ENCODE peak calls at places on chromosomes 16 and 17, in seven cellular contexts. R, M, E, U, H, J and Z are unnamed samples.

GRCh38 chr16:88030498-88030897 is 79.3 kb downstream of the BANP start:
- DNase-seq in R (no peak), M (no peak), E (no peak), U (no peak), H (no peak), J (no peak), Z (no peak)

GRCh38 chr16:67403976-67404555 is 10.8 kb upstream of the TPPP3 start:
- DNase-seq in R (no peak), M (no peak), E (no peak), U (no peak), H (no peak), J (no peak), Z (no peak)

GRCh38 chr17:31085563-31085962 is 9.2 kb upstream of the NF1 start:
- DNase-seq in R (no peak), M (peak; percentile 75), E (no peak), U (no peak), H (no peak), J (peak; percentile 85), Z (no peak)

GRCh38 chr17:8994319-8994718 is 27.0 kb upstream of the NTN1 start:
- DNase-seq in R (peak; percentile 45), M (peak; percentile 31), E (no peak), U (peak; percentile 78), H (peak; percentile 59), J (peak; percentile 23), Z (peak; percentile 21)

GRCh38 chr17:60472449-60472848 is 50.2 kb downstream of the CHCT1 start:
- DNase-seq in R (no peak), M (no peak), E (no peak), U (no peak), H (no peak), J (no peak), Z (no peak)

GRCh38 chr16:5510819-5511370 is 413.3 kb upstream of the EEF2KMT start:
- DNase-seq in R (no peak), M (no peak), E (no peak), U (peak; percentile 81), H (no peak), J (no peak), Z (peak; percentile 63)

GRCh38 chr17:80872999-80873951 is 118.4 kb upstream of the CHMP6 start:
- DNase-seq in R (no peak), M (no peak), E (no peak), U (peak; percentile 93), H (peak; percentile 6), J (no peak), Z (no peak)

GRCh38 chr16:50265260-50265659 is 1.1 kb upstream of the ADCY7 start:
- DNase-seq in R (peak; percentile 72), M (no peak), E (peak; percentile 53), U (no peak), H (peak; percentile 42), J (peak; percentile 12), Z (no peak)

GRCh38 chr17:5509482-5509881 is 23.1 kb downstream of the MIS12 start:
- DNase-seq in R (no peak), M (peak; percentile 39), E (no peak), U (no peak), H (no peak), J (peak; percentile 92), Z (no peak)

GRCh38 chr16:86604436-86605220 is 26.3 kb downstream of the FOXL1 start:
- DNase-seq in R (peak; percentile 45), M (no peak), E (no peak), U (no peak), H (no peak), J (no peak), Z (no peak)

GRCh38 chr17:19785854-19786253 is 37.8 kb upstream of the ALDH3A1 start:
- DNase-seq in R (no peak), M (no peak), E (no peak), U (no peak), H (no peak), J (peak; percentile 4), Z (peak; percentile 17)

GRCh38 chr16:28092721-28093382 is 29.3 kb upstream of the GSG1L start:
- DNase-seq in R (no peak), M (no peak), E (no peak), U (no peak), H (no peak), J (no peak), Z (peak; percentile 62)

GRCh38 chr16:30131869-30132475 is 9.0 kb upstream of the MAPK3 start:
- DNase-seq in R (no peak), M (no peak), E (no peak), U (no peak), H (no peak), J (no peak), Z (peak; percentile 80)

GRCh38 chr17:65198653-65199382 is 61.6 kb downstream of the RGS9 start:
- DNase-seq in R (peak; percentile 81), M (peak; percentile 78), E (no peak), U (peak; percentile 69), H (no peak), J (peak; percentile 69), Z (peak; percentile 15)

GRCh38 chr17:72502111-72502939 is 381.5 kb downstream of the SOX9 start:
- DNase-seq in R (no peak), M (peak; percentile 69), E (no peak), U (peak; percentile 7), H (peak; percentile 37), J (peak; percentile 64), Z (peak; percentile 35)

GRCh38 chr17:76147211-76148014 is 6.4 kb upstream of the FOXJ1 start:
- DNase-seq in R (peak; percentile 41), M (peak; percentile 48), E (no peak), U (no peak), H (no peak), J (peak; percentile 26), Z (no peak)

GRCh38 chr17:76146053-76146875 is 5.2 kb upstream of the FOXJ1 start:
- DNase-seq in R (peak; percentile 39), M (no peak), E (peak; percentile 75), U (no peak), H (no peak), J (peak; percentile 11), Z (no peak)

GRCh38 chr17:76149214-76149613 is 8.2 kb upstream of the FOXJ1 start:
- DNase-seq in R (no peak), M (no peak), E (peak; percentile 55), U (no peak), H (no peak), J (no peak), Z (no peak)

GRCh38 chr17:76145231-76146052 is 4.4 kb upstream of the FOXJ1 start:
- DNase-seq in R (peak; percentile 80), M (no peak), E (peak; percentile 55), U (no peak), H (peak; percentile 47), J (no peak), Z (no peak)

GRCh38 chr17:76148015-76148326 is 6.9 kb upstream of the FOXJ1 start:
- DNase-seq in R (no peak), M (no peak), E (no peak), U (no peak), H (no peak), J (no peak), Z (no peak)
- TF ChIP-seq CTCF in R (no peak), M (no peak), E (no peak), U (no peak), H (no peak), J (no peak), Z (no peak)

DNA sequence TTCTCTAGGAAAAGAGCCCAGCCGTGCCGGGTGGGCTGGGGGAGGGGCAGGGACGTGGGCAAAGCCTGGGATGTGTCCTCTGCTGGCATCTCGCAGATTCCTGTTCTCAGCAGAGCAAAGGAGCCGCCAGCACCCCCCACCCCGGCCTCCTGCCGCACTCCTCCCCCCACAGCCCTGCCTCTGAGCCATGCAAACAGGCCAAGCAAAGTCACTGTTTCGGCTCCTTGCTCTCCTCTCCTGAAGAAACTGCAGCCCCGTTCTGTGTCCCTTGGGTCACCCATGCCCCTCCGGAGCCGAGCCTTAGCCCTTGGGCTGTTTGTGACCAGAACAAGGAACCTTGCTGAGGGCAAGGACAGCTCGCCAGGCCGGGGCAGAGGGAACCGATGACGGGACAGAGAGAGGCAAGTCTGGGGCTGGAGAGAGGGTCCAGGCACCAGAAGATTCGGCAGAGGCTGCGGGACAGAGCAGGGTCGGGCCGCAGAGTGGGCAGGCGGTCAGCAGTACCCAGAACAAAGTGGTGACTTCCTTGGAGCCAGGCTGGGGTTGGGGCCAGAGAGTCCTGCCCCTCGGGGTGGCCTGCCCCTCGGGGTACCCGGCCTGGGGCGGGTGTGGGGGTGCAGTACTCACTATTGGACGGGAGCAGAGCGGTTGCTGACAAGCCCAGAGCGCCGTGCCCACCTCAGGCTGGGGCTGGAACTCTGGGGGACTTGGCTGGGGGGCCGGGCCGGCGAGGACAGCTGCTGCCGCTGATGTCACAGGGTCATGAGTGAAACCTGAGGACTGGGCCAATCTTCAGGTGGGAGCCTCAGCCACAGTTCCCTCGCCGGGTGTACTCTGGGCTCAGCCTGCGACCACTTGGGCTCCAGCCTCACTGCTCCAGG is 9.2 kb upstream of the PRR29 start:
- DNase-seq in R (no peak), M (no peak), E (no peak), U (peak; percentile 29), H (no peak), J (no peak), Z (peak; percentile 93)
- H3K4me1 ChIP-seq in R (peaks cover 9% of the 10 kb centered on the region), M (peaks cover 3% of the 10 kb centered on the region), E (peaks cover 43% of the 10 kb centered on the region), U (peaks cover 7% of the 10 kb centered on the region), H (peaks cover 5% of the 10 kb centered on the region), J (peaks cover 8% of the 10 kb centered on the region), Z (peaks cover 72% of the 10 kb centered on the region)

DNA sequence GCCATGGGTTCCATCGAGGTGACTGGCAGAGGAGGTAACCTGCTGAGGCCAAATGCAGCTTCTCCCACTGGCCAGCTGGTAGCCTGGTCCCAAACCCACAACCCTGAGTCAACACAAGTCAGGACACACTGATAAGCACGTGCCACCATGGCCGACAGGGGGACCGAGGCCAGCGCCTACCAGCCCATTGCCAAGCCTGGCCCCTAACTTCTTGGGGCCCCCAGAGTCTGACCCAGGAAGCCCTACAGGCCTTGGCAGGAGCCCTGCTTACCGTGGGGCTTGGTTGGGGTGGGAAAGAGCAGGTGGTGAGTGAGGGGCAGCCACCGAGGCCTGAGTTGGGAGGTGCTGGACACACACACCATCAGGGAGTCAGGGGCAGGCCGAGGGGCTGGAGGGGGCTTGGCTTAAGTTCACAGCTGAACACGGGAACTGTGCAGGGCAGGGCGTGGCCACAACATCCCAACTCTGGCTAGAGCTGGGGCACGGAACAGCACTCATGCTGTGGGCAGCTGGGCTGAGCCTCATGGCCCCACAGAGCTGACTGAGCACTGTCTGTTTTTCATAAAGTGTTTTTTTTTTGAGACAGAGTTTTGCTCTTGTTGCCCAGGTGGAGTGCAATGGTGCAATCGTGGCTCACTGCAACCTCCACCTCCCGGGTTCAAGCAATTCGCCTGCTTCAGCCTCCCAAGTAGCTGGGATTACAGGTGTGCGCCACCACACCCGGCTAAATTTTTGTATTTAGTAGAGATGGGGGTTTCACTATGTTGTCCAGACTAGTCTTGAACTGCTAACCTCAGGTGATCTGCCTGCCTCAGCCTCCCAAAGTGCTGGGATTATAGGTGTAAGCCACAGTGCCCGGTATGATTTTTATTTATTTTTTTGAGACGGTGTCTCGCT is 5.5 kb downstream of the MRPL28 start:
- DNase-seq in R (no peak), M (no peak), E (no peak), U (no peak), H (no peak), J (no peak), Z (no peak)
- TF ChIP-seq CTCF in R (no peak), M (no peak), E (no peak), U (no peak), H (no peak), J (no peak), Z (no peak)

GRCh38 chr17:21351366-21352065 is 24.6 kb upstream of the KCNJ12 start:
- DNase-seq in R (no peak), M (no peak), E (peak; percentile 64), U (no peak), H (peak; percentile 2), J (no peak), Z (no peak)
- H3K4me1 ChIP-seq in R (peaks cover 37% of the 10 kb centered on the region), M (no peaks in the 10 kb centered on the region), E (no peaks in the 10 kb centered on the region), U (no peaks in the 10 kb centered on the region), H (no peaks in the 10 kb centered on the region), J (no peaks in the 10 kb centered on the region), Z (no peaks in the 10 kb centered on the region)